ENCODE peak calls at places on chromosomes 7 and 10, in nine cellular contexts. One of them, this sample, is unnamed.
A peak's percentile ranks its signal among the peaks of the same experiment; 100 is the strongest.

GRCh38 chr10:63700209-63700934 is 179.2 kb downstream of the REEP3 start:
- DNase-seq in transverse colon: no peak
- DNase-seq in K562: no peak
- DNase-seq in endothelial cell of umbilical vein: peak; percentile 91
- DNase-seq in HCT116: peak; percentile 85
- DNase-seq in Panc1: peak; percentile 87
- DNase-seq in breast epithelium: no peak
- DNase-seq in H1: no peak
- DNase-seq in GM23338: no peak
- DNase-seq in this sample: no peak

GRCh38 chr7:122143376-122143750 is 686 bp downstream of the AASS start:
- DNase-seq in transverse colon: peak; percentile 9
- DNase-seq in K562: no peak
- DNase-seq in endothelial cell of umbilical vein: peak; percentile 64
- DNase-seq in HCT116: no peak
- DNase-seq in Panc1: no peak
- DNase-seq in breast epithelium: peak; percentile 52
- DNase-seq in H1: no peak
- DNase-seq in GM23338: no peak
- DNase-seq in this sample: peak; percentile 77

GRCh38 chr10:13703101-13703818 is 116.5 kb downstream of the PRPF18 start:
- DNase-seq in transverse colon: no peak
- DNase-seq in K562: no peak
- DNase-seq in endothelial cell of umbilical vein: no peak
- DNase-seq in HCT116: no peak
- DNase-seq in Panc1: no peak
- DNase-seq in breast epithelium: no peak
- DNase-seq in H1: no peak
- DNase-seq in GM23338: no peak
- DNase-seq in this sample: no peak

GRCh38 chr7:26280723-26281122 is 10.9 kb upstream of the SNX10 start:
- DNase-seq in transverse colon: no peak
- DNase-seq in K562: no peak
- DNase-seq in endothelial cell of umbilical vein: no peak
- DNase-seq in HCT116: no peak
- DNase-seq in Panc1: no peak
- DNase-seq in breast epithelium: no peak
- DNase-seq in H1: no peak
- DNase-seq in GM23338: no peak
- DNase-seq in this sample: no peak

GRCh38 chr7:28037220-28038010 is 143.2 kb downstream of the JAZF1 start:
- DNase-seq in transverse colon: no peak
- DNase-seq in K562: peak; percentile 57
- DNase-seq in endothelial cell of umbilical vein: peak; percentile 95
- DNase-seq in HCT116: peak; percentile 97
- DNase-seq in Panc1: peak; percentile 96
- DNase-seq in breast epithelium: no peak
- DNase-seq in H1: no peak
- DNase-seq in GM23338: no peak
- DNase-seq in this sample: no peak

GRCh38 chr10:102553771-102554170 is 50.0 kb downstream of the SUFU start:
- DNase-seq in transverse colon: no peak
- DNase-seq in K562: no peak
- DNase-seq in endothelial cell of umbilical vein: no peak
- DNase-seq in HCT116: no peak
- DNase-seq in Panc1: no peak
- DNase-seq in breast epithelium: no peak
- DNase-seq in H1: no peak
- DNase-seq in GM23338: no peak
- DNase-seq in this sample: no peak

GRCh38 chr10:15236340-15236739 is 67.8 kb upstream of the NMT2 start:
- DNase-seq in transverse colon: no peak
- DNase-seq in K562: no peak
- DNase-seq in endothelial cell of umbilical vein: no peak
- DNase-seq in HCT116: no peak
- DNase-seq in Panc1: no peak
- DNase-seq in breast epithelium: no peak
- DNase-seq in H1: no peak
- DNase-seq in GM23338: no peak
- DNase-seq in this sample: no peak

GRCh38 chr7:81155654-81156373 is 237.0 kb upstream of the SEMA3C start:
- DNase-seq in transverse colon: no peak
- DNase-seq in K562: no peak
- DNase-seq in endothelial cell of umbilical vein: no peak
- DNase-seq in HCT116: peak; percentile 50
- DNase-seq in Panc1: no peak
- DNase-seq in breast epithelium: no peak
- DNase-seq in H1: no peak
- DNase-seq in GM23338: peak; percentile 32
- DNase-seq in this sample: no peak

GRCh38 chr10:71474702-71475242 is 78.1 kb downstream of the CDH23 start:
- DNase-seq in transverse colon: no peak
- DNase-seq in K562: no peak
- DNase-seq in endothelial cell of umbilical vein: no peak
- DNase-seq in HCT116: no peak
- DNase-seq in Panc1: no peak
- DNase-seq in breast epithelium: no peak
- DNase-seq in H1: no peak
- DNase-seq in GM23338: no peak
- DNase-seq in this sample: no peak

GRCh38 chr10:71472912-71473311 is 76.2 kb downstream of the CDH23 start:
- DNase-seq in transverse colon: no peak
- DNase-seq in K562: no peak
- DNase-seq in endothelial cell of umbilical vein: no peak
- DNase-seq in HCT116: no peak
- DNase-seq in Panc1: no peak
- DNase-seq in breast epithelium: no peak
- DNase-seq in H1: no peak
- DNase-seq in GM23338: no peak
- DNase-seq in this sample: no peak

GRCh38 chr10:71472466-71472865 is 75.7 kb downstream of the CDH23 start:
- DNase-seq in transverse colon: no peak
- DNase-seq in K562: no peak
- DNase-seq in endothelial cell of umbilical vein: no peak
- DNase-seq in HCT116: no peak
- DNase-seq in Panc1: no peak
- DNase-seq in breast epithelium: no peak
- DNase-seq in H1: no peak
- DNase-seq in GM23338: no peak
- DNase-seq in this sample: no peak

GRCh38 chr10:71475243-71475871 is 78.6 kb downstream of the CDH23 start:
- DNase-seq in transverse colon: no peak
- DNase-seq in K562: no peak
- DNase-seq in endothelial cell of umbilical vein: no peak
- DNase-seq in HCT116: no peak
- DNase-seq in Panc1: no peak
- DNase-seq in breast epithelium: no peak
- DNase-seq in H1: no peak
- DNase-seq in GM23338: peak; percentile 55
- DNase-seq in this sample: no peak

DNA sequence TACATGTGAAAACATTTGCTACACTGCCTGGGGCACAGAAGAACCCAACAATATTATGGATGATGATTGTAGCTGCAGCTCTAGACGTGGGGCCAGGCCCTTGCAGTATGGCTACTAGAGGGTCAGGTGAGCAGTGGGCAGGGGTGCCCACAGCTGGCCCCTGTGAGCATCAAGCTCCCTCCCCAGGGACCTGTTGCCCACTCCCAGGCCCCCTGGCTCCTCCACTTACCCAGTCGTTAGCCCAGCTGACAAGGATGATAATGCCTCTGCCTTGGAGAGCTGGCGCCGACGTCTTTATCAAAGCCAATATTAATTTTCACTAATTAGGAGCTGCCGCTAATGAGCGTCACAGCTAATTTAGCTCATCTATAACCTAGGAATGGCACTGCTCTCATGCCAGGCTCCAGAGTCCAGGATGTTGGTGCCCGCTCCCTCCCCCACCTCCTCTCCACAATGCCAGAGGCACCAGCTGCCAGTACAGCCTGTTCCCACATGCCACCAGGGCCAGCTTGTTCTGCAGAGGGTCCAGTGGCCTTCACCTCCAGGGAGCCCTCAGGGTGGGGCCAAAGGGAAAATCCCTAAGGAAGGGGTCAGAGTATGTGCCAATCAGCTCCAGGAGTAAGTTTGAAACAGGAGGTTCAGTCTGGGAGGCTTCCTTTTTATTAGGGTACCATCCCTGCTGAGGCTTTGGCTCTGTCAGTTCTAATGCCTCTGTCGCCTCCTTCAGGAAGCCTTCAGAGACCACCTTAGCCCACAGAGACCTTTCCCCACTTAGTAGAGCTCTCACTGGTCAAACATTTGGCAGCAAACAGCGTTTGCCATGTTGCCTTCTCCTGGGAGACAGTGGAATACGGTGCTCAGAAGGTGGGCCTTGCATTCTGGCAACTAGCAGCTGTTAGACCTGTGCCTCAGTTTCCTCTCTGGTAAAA is 77.2 kb downstream of the CDH23 start:
- DNase-seq in transverse colon: no peak
- DNase-seq in K562: no peak
- DNase-seq in endothelial cell of umbilical vein: no peak
- DNase-seq in HCT116: no peak
- DNase-seq in Panc1: no peak
- DNase-seq in breast epithelium: no peak
- DNase-seq in H1: no peak
- DNase-seq in GM23338: peak; percentile 64
- DNase-seq in this sample: no peak
- TF ChIP-seq CTCF in transverse colon: no peak
- TF ChIP-seq CTCF in K562: no peak
- TF ChIP-seq CTCF in endothelial cell of umbilical vein: no peak
- TF ChIP-seq CTCF in HCT116: no peak
- TF ChIP-seq CTCF in Panc1: no peak
- TF ChIP-seq CTCF in breast epithelium: no peak
- TF ChIP-seq CTCF in H1: peak; percentile 1
- TF ChIP-seq CTCF in GM23338: peak; percentile 37
- TF ChIP-seq CTCF in this sample: no peak

GRCh38 chr7:66050990-66051424 is 24.6 kb upstream of the ASL start:
- DNase-seq in transverse colon: no peak
- DNase-seq in K562: no peak
- DNase-seq in endothelial cell of umbilical vein: no peak
- DNase-seq in HCT116: no peak
- DNase-seq in Panc1: no peak
- DNase-seq in breast epithelium: no peak
- DNase-seq in H1: no peak
- DNase-seq in GM23338: no peak
- DNase-seq in this sample: no peak
- TF ChIP-seq POLR2AphosphoS5 in transverse colon: no peak
- TF ChIP-seq POLR2AphosphoS5 in K562: no peak
- TF ChIP-seq POLR2AphosphoS5 in endothelial cell of umbilical vein: no peak
- TF ChIP-seq POLR2AphosphoS5 in HCT116: no peak
- TF ChIP-seq POLR2AphosphoS5 in Panc1: no peak
- TF ChIP-seq POLR2AphosphoS5 in breast epithelium: peak; percentile 12
- TF ChIP-seq POLR2AphosphoS5 in H1: no peak
- TF ChIP-seq POLR2AphosphoS5 in GM23338: no peak
- TF ChIP-seq POLR2AphosphoS5 in this sample: no peak

DNA sequence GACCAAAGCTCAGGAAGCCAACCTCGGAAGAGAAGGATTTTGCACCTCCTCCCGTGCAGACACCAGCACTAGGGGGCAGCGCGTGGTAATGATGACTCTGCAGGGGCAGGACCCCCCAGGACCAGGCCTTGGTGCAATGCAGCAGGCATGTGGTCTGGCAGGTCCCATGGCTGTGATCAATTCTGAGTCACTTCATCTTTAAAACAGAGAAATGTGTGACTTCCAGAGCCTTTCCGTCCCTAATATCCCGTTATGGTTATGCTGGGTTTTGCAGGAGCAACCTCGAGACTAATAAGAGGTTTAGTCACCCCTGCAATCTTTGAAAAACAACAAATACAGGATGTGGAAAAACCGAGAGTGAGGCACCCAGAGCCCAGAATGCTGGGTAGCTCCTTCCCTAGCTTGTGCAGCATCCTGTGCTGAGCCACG is 30.2 kb upstream of the GJD4 start:
- DNase-seq in transverse colon: no peak
- DNase-seq in K562: peak; percentile 33
- DNase-seq in endothelial cell of umbilical vein: peak; percentile 85
- DNase-seq in HCT116: no peak
- DNase-seq in Panc1: no peak
- DNase-seq in breast epithelium: no peak
- DNase-seq in H1: peak; percentile 15
- DNase-seq in GM23338: peak; percentile 61
- DNase-seq in this sample: no peak
- TF ChIP-seq CTCF in transverse colon: no peak
- TF ChIP-seq CTCF in K562: peak; percentile 32
- TF ChIP-seq CTCF in endothelial cell of umbilical vein: peak; percentile 32
- TF ChIP-seq CTCF in HCT116: peak; percentile 52
- TF ChIP-seq CTCF in Panc1: peak; percentile 30
- TF ChIP-seq CTCF in breast epithelium: no peak
- TF ChIP-seq CTCF in H1: peak; percentile 58
- TF ChIP-seq CTCF in GM23338: peak; percentile 61
- TF ChIP-seq CTCF in this sample: no peak

GRCh38 chr10:76628801-76629200 is 1008.8 kb downstream of the KCNMA1 start:
- DNase-seq in transverse colon: no peak
- DNase-seq in K562: no peak
- DNase-seq in endothelial cell of umbilical vein: no peak
- DNase-seq in HCT116: no peak
- DNase-seq in Panc1: no peak
- DNase-seq in breast epithelium: no peak
- DNase-seq in H1: no peak
- DNase-seq in GM23338: no peak
- DNase-seq in this sample: no peak

GRCh38 chr10:76626406-76626805 is 1011.2 kb downstream of the KCNMA1 start:
- DNase-seq in transverse colon: no peak
- DNase-seq in K562: no peak
- DNase-seq in endothelial cell of umbilical vein: no peak
- DNase-seq in HCT116: no peak
- DNase-seq in Panc1: no peak
- DNase-seq in breast epithelium: no peak
- DNase-seq in H1: no peak
- DNase-seq in GM23338: no peak
- DNase-seq in this sample: no peak

GRCh38 chr10:76631054-76631453 is 1006.6 kb downstream of the KCNMA1 start:
- DNase-seq in transverse colon: no peak
- DNase-seq in K562: no peak
- DNase-seq in endothelial cell of umbilical vein: no peak
- DNase-seq in HCT116: no peak
- DNase-seq in Panc1: no peak
- DNase-seq in breast epithelium: no peak
- DNase-seq in H1: no peak
- DNase-seq in GM23338: no peak
- DNase-seq in this sample: no peak

DNA sequence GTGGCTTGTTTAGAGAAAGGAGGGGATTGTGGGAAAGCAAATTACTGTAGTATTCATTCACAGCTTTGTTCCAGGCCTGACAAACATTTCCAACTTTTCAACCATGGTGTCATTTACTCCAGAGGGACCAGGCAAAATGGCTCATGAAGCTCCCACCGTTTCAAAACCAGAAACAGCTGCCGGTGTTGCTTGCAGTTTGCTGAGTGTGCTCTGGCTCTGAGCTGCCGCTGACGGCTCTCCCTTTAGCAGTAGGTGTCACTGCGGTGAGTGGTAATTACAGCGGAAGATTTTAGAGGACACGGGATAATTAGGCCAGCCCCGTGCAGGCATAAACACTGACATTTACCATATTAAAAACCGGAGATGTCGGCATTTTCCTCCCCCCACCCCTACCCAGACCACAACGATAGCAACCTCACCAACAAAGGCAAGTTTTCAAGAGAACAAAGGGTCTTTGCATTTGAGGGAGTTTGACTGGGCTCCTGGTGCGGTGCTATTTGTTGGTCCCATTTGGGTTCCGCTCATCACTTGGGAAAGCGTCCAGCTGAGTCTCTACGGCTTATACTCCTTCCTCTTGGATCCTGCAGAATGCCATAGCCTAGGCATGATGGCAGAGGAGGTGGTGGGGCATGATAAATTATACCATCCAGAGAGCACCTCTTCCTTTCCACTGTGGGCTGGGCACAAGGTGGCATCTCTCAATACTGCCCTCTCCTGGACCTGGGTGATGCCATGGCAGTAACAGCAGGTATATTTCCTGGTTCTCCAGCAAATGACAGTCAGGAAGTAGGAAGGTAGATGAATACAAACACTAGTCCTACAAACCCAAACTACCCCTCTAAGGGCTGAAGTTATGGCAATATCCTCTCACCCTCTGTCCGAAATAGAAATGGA is 1005.2 kb downstream of the KCNMA1 start:
- DNase-seq in transverse colon: peak; percentile 33
- DNase-seq in K562: no peak
- DNase-seq in endothelial cell of umbilical vein: no peak
- DNase-seq in HCT116: peak; percentile 6
- DNase-seq in Panc1: no peak
- DNase-seq in breast epithelium: no peak
- DNase-seq in H1: no peak
- DNase-seq in GM23338: peak; percentile 65
- DNase-seq in this sample: no peak
- TF ChIP-seq POLR2AphosphoS5 in transverse colon: no peak
- TF ChIP-seq POLR2AphosphoS5 in K562: no peak
- TF ChIP-seq POLR2AphosphoS5 in endothelial cell of umbilical vein: no peak
- TF ChIP-seq POLR2AphosphoS5 in HCT116: no peak
- TF ChIP-seq POLR2AphosphoS5 in Panc1: no peak
- TF ChIP-seq POLR2AphosphoS5 in breast epithelium: no peak
- TF ChIP-seq POLR2AphosphoS5 in H1: no peak
- TF ChIP-seq POLR2AphosphoS5 in GM23338: no peak
- TF ChIP-seq POLR2AphosphoS5 in this sample: no peak